ENCODE peak calls at places on chromosomes 16 and 17, in eight cellular contexts. J is heart right ventricle, R is left lung, T is coronary artery, D is IMR-90, O is psoas muscle, E is AG04450, S is tibial artery. Q is an unnamed sample.

GRCh38 chr17:7552621-7553051 is 3.8 kb downstream of the TNFSF12 start:
- DNase-seq in J (no peak), R (peak), T (no peak), D (no peak), O (no peak), E (no peak), S (peak), Q (no peak)

GRCh38 chr17:49574283-49574892 is 1.3 kb upstream of the NXPH3 start:
- DNase-seq in J (no peak), R (no peak), T (peak), D (no peak), O (no peak), E (no peak), S (no peak), Q (no peak)

GRCh38 chr17:73645050-73645871 is 1.0 kb upstream of the SDK2 start:
- DNase-seq in J (peak), R (no peak), T (no peak), D (no peak), O (peak), E (no peak), S (no peak), Q (no peak)

GRCh38 chr17:27907976-27908558 is 14.9 kb upstream of the LYRM9 start:
- DNase-seq in J (no peak), R (no peak), T (no peak), D (no peak), O (no peak), E (no peak), S (no peak), Q (no peak)

GRCh38 chr17:58331815-58332719 is 3.5 kb upstream of the TSPOAP1 start:
- DNase-seq in J (peak), R (peak), T (no peak), D (no peak), O (peak), E (no peak), S (peak), Q (no peak)

GRCh38 chr17:6427284-6427781 is 7.6 kb downstream of the AIPL1 start:
- DNase-seq in J (no peak), R (no peak), T (no peak), D (peak), O (no peak), E (no peak), S (no peak), Q (no peak)

GRCh38 chr16:85473909-85474640 is 139.0 kb upstream of the GSE1 start:
- DNase-seq in J (no peak), R (no peak), T (no peak), D (no peak), O (peak), E (no peak), S (no peak), Q (no peak)

GRCh38 chr16:19842758-19843157 is 41.9 kb downstream of the GPRC5B start:
- DNase-seq in J (no peak), R (no peak), T (no peak), D (no peak), O (no peak), E (no peak), S (no peak), Q (no peak)

GRCh38 chr17:20097362-20097761 is 88.2 kb downstream of the SPECC1 start:
- DNase-seq in J (no peak), R (no peak), T (no peak), D (no peak), O (no peak), E (no peak), S (no peak), Q (no peak)

DNA sequence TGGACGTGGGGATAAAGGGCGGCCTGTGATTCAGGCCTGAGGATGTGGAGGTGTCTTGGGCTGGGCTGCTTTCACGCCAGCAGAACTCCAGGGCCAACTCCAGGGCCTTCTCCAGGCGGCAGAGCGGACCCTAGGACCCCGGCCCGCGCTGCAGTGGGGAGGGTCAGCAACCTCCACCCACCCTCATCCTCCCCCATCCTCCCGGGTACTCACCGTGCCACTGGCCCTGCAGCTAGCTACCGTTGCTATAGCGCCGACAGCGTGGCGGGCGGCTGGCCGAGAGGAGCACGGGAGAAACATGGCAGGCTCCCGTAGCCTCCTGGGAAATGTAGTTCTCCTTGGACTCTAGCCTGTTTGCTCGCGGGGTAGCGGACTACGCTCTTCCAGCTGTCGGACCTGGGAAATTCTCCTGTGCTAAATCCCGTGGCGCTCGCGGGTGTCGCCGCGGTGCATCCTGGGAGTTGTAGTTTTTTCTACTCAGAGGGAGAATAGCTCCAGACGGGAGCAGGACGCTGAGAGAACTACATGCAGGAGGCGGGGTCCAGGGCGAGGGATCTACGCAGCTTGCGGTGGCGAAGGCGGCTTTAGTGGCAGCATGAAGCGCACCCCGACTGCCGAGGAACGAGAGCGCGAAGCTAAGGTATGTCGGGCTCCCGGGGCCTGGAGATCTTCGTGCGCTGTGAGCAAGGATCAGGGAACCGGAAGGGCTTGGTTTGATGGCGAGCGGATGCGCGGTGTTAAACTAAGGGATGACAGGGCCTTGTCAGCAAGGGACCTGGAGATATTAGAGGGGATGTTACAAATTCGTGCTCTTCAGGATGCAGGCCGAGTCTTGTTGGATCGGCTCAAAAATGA is at the start of the genes FTO and RPGRIP1L:
- DNase-seq in J (peak), R (peak), T (peak), D (peak), O (peak), E (peak), S (peak), Q (peak)
- TF ChIP-seq CTCF in J (no peak), R (peak), T (no peak), D (peak), O (no peak), E (no peak), S (peak), Q (no peak)

GRCh38 chr17:40822132-40822812 is at the start of gene KRT10:
- DNase-seq in J (no peak), R (no peak), T (no peak), D (no peak), O (no peak), E (no peak), S (no peak), Q (no peak)
- H3K4me3 ChIP-seq in J (no peak), R (no peak), T (no peak), D (no peak), O (no peak), E (no peak), S (no peak), Q (no peak)

DNA sequence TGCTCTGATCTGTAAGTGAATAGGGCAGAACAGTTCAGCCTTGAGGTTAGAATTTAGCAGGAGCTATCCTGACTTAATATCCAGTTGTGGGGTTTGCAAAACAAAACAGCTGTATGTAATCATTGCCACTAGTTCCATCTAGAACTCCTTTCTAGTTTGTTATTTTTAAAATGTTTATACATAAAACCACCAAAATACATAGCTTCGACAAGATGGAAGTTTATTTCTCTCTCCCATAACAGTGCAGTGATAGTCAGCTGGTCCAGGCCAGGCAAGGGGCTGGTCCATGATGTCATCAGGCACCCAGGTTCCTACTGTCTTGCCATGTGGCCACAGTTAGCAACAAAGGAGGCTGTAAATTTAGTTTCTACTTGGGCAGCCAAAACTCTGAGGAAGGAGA is 10.5 kb upstream of the PLK1 start:
- DNase-seq in J (no peak), R (no peak), T (no peak), D (peak), O (no peak), E (peak), S (no peak), Q (no peak)
- TF ChIP-seq CTCF in J (no peak), R (no peak), T (no peak), D (no peak), O (no peak), E (no peak), S (no peak), Q (no peak)

GRCh38 chr16:28532940-28533647 is 5.7 kb downstream of the NUPR1 start:
- DNase-seq in J (no peak), R (no peak), T (no peak), D (no peak), O (no peak), E (no peak), S (no peak), Q (no peak)

GRCh38 chr16:28534542-28535373 is 4.0 kb downstream of the NUPR1 start:
- DNase-seq in J (no peak), R (peak), T (peak), D (no peak), O (peak), E (no peak), S (peak), Q (no peak)

GRCh38 chr16:28537964-28538732 is 626 bp downstream of the NUPR1 start:
- DNase-seq in J (no peak), R (no peak), T (no peak), D (no peak), O (peak), E (no peak), S (no peak), Q (no peak)

GRCh38 chr16:28538733-28539596 is at the start of gene NUPR1:
- DNase-seq in J (peak), R (peak), T (peak), D (peak), O (peak), E (peak), S (peak), Q (peak)

DNA sequence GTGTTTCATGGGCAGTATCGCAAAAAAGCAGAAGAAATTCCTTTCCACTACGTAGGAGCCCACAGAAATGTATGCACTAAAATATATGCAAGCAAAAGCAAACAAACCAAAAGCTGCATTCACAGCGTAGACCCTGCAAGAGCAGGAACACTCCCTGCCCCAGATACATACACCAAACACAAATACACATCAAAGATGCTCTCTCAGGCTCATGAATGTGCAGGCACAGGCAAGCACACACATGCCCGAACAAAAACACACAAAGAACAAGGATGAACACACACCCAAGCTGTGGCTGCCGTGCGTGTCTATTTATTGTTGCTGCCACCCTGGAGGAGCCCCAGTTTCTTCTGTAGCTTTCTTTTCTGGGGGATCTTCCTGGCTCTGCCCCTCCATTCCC is 1.7 kb downstream of the NUPR1 start:
- DNase-seq in J (no peak), R (no peak), T (no peak), D (no peak), O (no peak), E (no peak), S (no peak), Q (no peak)
- H3K4me3 ChIP-seq in J (peak), R (peak), T (peak), D (peak), O (peak), E (peak), S (peak), Q (peak)

Q was measured in LNCaP clone FGC.